ENCODE peak calls at places on chromosomes 6 and 20, in seven cellular contexts. Q is RWPE1, V is upper lobe of right lung, I is heart right ventricle, N is osteoblast, L is upper lobe of left lung, O is left ventricle myocardium inferior. T is an unnamed sample.

GRCh38 chr6:83221886-83222479 is 28.8 kb downstream of the RWDD2A start:
- DNase-seq in Q (peak), V (no peak), I (no peak), N (no peak), L (no peak), O (no peak), T (no peak)

GRCh38 chr6:101614774-101615173 is 221.3 kb downstream of the GRIK2 start:
- DNase-seq in Q (peak), V (no peak), I (no peak), N (no peak), L (no peak), O (no peak), T (no peak)

GRCh38 chr6:3749390-3749978 is 2.0 kb downstream of the PXDC1 start:
- DNase-seq in Q (peak), V (peak), I (no peak), N (peak), L (peak), O (no peak), T (no peak)

GRCh38 chr20:13085275-13085674 is 76.5 kb downstream of the SPTLC3 start:
- DNase-seq in Q (no peak), V (no peak), I (no peak), N (no peak), L (no peak), O (no peak), T (no peak)

GRCh38 chr6:36340671-36341454 is 4.2 kb upstream of the BNIP5 start:
- DNase-seq in Q (peak), V (peak), I (peak), N (peak), L (peak), O (peak), T (peak)

GRCh38 chr6:52620055-52620905 is 43.4 kb upstream of the TRAM2 start:
- DNase-seq in Q (no peak), V (no peak), I (no peak), N (no peak), L (no peak), O (no peak), T (no peak)

GRCh38 chr6:137832110-137832509 is 34.9 kb upstream of the TNFAIP3 start:
- DNase-seq in Q (peak), V (no peak), I (no peak), N (peak), L (no peak), O (no peak), T (no peak)

GRCh38 chr20:24462461-24463010 is 6.9 kb upstream of the SYNDIG1 start:
- DNase-seq in Q (no peak), V (no peak), I (no peak), N (no peak), L (no peak), O (no peak), T (peak)

GRCh38 chr6:103404799-103405198 is 1454.9 kb downstream of the HACE1 start:
- DNase-seq in Q (no peak), V (no peak), I (no peak), N (no peak), L (no peak), O (no peak), T (no peak)

GRCh38 chr6:89122625-89123024 is 4.8 kb upstream of the SRSF12 start:
- DNase-seq in Q (peak), V (no peak), I (no peak), N (peak), L (no peak), O (no peak), T (no peak)

GRCh38 chr6:98929498-98930060 is 18.2 kb downstream of the FBXL4 start:
- DNase-seq in Q (no peak), V (no peak), I (no peak), N (no peak), L (no peak), O (no peak), T (no peak)

GRCh38 chr6:43172127-43173007 is 1.3 kb downstream of the SRF start:
- DNase-seq in Q (peak), V (peak), I (peak), N (peak), L (peak), O (peak), T (peak)

GRCh38 chr20:35617397-35618031 is 1.9 kb downstream of the SPAG4 start:
- DNase-seq in Q (peak), V (peak), I (peak), N (peak), L (peak), O (peak), T (no peak)

GRCh38 chr20:18728165-18728866 is 85.3 kb upstream of the SCP2D1 start:
- DNase-seq in Q (no peak), V (no peak), I (no peak), N (no peak), L (no peak), O (no peak), T (no peak)

GRCh38 chr6:147806697-147807096 is 298.2 kb downstream of the SAMD5 start:
- DNase-seq in Q (no peak), V (no peak), I (no peak), N (no peak), L (no peak), O (no peak), T (no peak)

GRCh38 chr20:1539816-1540215 is 17.7 kb downstream of the SIRPD start:
- DNase-seq in Q (no peak), V (no peak), I (no peak), N (no peak), L (no peak), O (no peak), T (no peak)

GRCh38 chr6:43455034-43455747 is at the start of gene DLK2:
- DNase-seq in Q (peak), V (no peak), I (no peak), N (peak), L (no peak), O (no peak), T (no peak)

GRCh38 chr6:52995913-52996685 is 1.0 kb upstream of the GSTA4 start:
- DNase-seq in Q (no peak), V (no peak), I (peak), N (no peak), L (peak), O (peak), T (peak)

GRCh38 chr6:11975353-11975977 is 36.6 kb upstream of the HIVEP1 start:
- DNase-seq in Q (no peak), V (no peak), I (peak), N (no peak), L (peak), O (no peak), T (no peak)

DNA sequence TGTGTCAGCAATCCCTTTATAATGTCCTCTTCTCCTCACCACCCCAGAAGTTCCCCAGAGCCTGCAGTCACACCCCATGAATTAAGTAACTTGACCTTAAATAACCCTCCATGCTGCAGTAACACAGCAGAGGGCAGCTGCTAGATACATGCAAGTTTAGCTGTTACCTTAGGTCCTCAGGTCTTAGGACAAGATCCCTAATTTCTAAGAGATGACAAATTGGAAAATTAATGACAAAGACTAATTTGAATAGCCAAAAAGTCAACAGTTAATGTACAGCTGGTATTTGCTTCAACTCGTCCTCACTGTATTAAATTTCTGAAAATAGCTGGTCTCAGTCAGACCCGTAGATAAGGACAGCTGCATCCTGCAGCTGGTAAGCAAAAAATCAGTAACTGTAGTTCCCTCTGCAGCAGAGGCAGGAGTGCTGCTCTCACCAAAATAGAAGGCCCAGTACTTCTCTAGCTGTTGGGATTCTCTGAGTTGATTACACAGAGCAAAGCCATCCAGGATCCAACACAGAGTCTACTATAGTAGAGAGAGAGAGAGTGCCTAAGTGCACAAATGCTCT is 62.4 kb downstream of the TNFRSF21 start:
- DNase-seq in Q (peak), V (no peak), I (peak), N (no peak), L (peak), O (no peak), T (no peak)
- H3K27ac ChIP-seq in Q (no peak), V (no peak), I (no peak), N (no peak), L (no peak), O (peak), T (no peak)

DNA sequence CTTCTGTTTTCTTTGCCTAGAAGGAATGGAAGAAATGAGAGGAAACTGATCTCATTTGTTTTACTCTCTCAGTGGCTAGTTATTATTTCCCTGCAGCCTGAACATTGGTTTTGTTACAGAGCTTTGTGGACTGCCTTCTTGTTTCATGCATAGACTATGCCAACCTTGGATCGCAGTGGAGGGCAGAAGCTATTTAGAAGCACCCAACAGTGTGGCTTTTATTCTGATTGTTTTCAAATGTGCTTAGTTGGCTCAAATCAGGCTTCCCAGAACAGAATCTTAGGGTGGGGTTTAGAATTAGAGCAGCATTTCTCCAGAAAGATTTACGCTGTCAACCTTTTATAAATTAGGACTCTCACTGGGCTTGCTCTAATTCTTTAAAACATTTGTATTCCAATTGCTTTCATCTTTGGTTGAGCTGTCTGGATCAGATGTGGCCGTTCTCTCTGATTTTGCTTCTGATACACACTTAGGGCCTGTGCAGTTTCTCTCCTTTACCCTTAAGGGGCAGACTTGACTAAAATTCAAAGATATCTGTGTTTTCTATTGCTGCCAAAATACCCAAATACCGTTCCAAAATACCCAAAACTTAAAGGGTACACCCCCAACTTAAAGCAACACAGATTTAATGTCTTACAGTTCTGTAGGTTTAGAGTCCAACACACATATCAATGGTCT is 210.3 kb downstream of the BCKDHB start:
- DNase-seq in Q (no peak), V (no peak), I (no peak), N (peak), L (no peak), O (no peak), T (no peak)
- TF ChIP-seq CTCF in Q (no peak), V (no peak), I (no peak), N (peak), L (no peak), O (no peak), T (no peak)

GRCh38 chr6:45375449-45375848 is 2.3 kb downstream of the SUPT3H start:
- DNase-seq in Q (no peak), V (no peak), I (no peak), N (peak), L (no peak), O (no peak), T (no peak)

GRCh38 chr6:45378324-45378926 is 691 bp upstream of the SUPT3H start:
- DNase-seq in Q (peak), V (no peak), I (peak), N (peak), L (peak), O (peak), T (no peak)

GRCh38 chr6:45376310-45377040 is 1.3 kb downstream of the SUPT3H start:
- DNase-seq in Q (no peak), V (no peak), I (no peak), N (no peak), L (no peak), O (no peak), T (no peak)

GRCh38 chr6:45377041-45377554 is 636 bp downstream of the SUPT3H start:
- DNase-seq in Q (no peak), V (no peak), I (no peak), N (peak), L (no peak), O (no peak), T (no peak)

GRCh38 chr6:45377555-45378323 is at the start of gene SUPT3H:
- DNase-seq in Q (peak), V (peak), I (peak), N (peak), L (peak), O (peak), T (peak)
- H3K27ac ChIP-seq in Q (peak), V (peak), I (peak), N (peak), L (peak), O (peak), T (peak)

GRCh38 chr20:21509079-21509596 is 4.7 kb downstream of the NKX2-2 start:
- DNase-seq in Q (no peak), V (no peak), I (no peak), N (peak), L (no peak), O (no peak), T (no peak)

GRCh38 chr20:21510995-21511394 is 2.9 kb downstream of the NKX2-2 start:
- DNase-seq in Q (no peak), V (no peak), I (no peak), N (peak), L (no peak), O (no peak), T (no peak)

GRCh38 chr20:21508230-21509078 is 5.4 kb downstream of the NKX2-2 start:
- DNase-seq in Q (no peak), V (no peak), I (no peak), N (peak), L (no peak), O (no peak), T (no peak)

GRCh38 chr20:21510414-21510971 is 3.4 kb downstream of the NKX2-2 start:
- DNase-seq in Q (no peak), V (no peak), I (no peak), N (peak), L (no peak), O (no peak), T (no peak)

GRCh38 chr20:21509597-21510331 is 4.1 kb downstream of the NKX2-2 start:
- DNase-seq in Q (peak), V (no peak), I (no peak), N (peak), L (no peak), O (no peak), T (no peak)
- TF ChIP-seq CTCF in Q (peak), V (peak), I (no peak), N (peak), L (no peak), O (no peak), T (no peak)

DNA sequence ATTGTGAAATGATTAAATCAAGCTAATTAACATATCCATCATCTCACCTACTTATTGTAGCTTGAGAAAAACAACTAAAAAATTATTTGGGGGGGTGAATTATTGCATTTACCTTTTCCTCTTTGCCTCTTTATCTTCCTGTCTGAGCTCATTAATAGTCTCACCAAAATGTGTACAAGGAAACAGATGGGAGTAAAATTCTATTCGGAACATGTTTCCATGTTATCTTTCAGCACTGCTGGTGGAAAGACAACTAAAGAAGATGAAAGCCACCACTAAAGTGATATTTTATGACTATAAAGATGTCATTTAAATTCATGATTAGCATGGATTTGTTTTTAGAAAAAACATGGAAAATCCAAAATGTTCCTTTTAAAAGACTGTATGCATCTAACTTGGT is 102.6 kb downstream of the SYNE1 start:
- DNase-seq in Q (no peak), V (no peak), I (no peak), N (no peak), L (no peak), O (no peak), T (no peak)
- H3K27ac ChIP-seq in Q (no peak), V (no peak), I (no peak), N (no peak), L (no peak), O (no peak), T (no peak)

T was measured in dorsolateral prefrontal cortex.